ENCODE peak calls at places on chromosomes 16 and 17, in six cellular contexts. E is lung, C is HCT116, X is psoas muscle, V is OCI-LY7, N is gastrocnemius medialis. T is an unnamed sample.

GRCh38 chr16:28504707-28505404 is 1.8 kb downstream of the IL27 start:
- DNase-seq in C (no peak), X (no peak), N (no peak), V (no peak), E (no peak), T (no peak)

GRCh38 chr16:86956437-86956836 is 360.8 kb downstream of the C16orf95 start:
- DNase-seq in V (no peak), N (no peak), C (no peak), E (no peak), X (no peak), T (no peak)

GRCh38 chr17:79188679-79189078 is 114.1 kb downstream of the ENGASE start:
- DNase-seq in C (no peak), N (no peak), E (no peak), V (no peak), X (no peak), T (no peak)

GRCh38 chr17:75639327-75639726 is 6.1 kb downstream of the SMIM5 start:
- DNase-seq in E (no peak), X (peak), V (no peak), C (no peak), N (no peak), T (no peak)

GRCh38 chr17:64688481-64688880 is 26.4 kb upstream of the SMURF2 start:
- DNase-seq in V (no peak), C (no peak), X (no peak), E (no peak), N (no peak), T (no peak)

GRCh38 chr17:28255616-28256015 is 63.4 kb upstream of the TMEM97 start:
- DNase-seq in C (no peak), V (no peak), E (no peak), X (no peak), N (no peak), T (no peak)

GRCh38 chr17:9880582-9880999 is 24.5 kb downstream of the RCVRN start:
- DNase-seq in X (no peak), V (no peak), E (no peak), N (no peak), C (peak), T (no peak)

GRCh38 chr16:69187891-69188451 is 1.0 kb downstream of the SNTB2 start:
- DNase-seq in N (peak), V (peak), E (peak), C (no peak), X (peak), T (no peak)

GRCh38 chr16:21302898-21303528 is 24.9 kb upstream of the CRYM start:
- DNase-seq in E (no peak), X (no peak), C (peak), N (no peak), V (peak), T (peak)

DNA sequence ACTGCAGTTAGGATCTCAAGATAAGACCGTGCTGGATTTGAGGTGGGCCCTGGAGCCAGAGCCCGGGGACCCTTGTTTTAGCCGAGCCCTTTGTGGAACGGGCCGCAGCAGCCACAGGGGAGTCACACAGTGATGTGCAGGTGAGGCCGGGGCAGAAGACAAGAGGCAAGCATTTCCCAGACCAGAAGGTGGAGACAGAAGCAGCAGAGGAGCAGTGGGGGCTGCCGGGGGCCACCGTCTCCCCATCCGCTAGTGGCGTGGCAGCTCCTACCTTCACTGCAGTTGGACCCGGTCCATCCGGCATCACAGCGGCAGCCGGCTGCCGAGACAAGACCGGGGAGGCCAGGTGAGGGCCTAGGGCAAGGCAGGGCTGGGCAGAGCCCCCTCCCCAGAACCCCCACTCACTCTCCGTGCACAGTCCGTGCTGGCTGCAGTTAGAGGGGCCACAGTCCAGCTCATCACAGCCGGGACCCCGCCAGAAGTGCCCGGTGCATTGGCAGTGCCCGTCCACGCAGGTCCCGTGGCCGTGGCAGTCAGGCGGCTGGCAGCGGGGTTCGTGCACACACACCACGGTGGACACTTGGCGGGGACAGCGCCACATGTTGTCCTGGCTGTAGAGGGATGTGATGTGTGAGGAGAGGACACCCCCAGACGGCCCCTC is 6.0 kb downstream of the NAGPA start:
- DNase-seq in V (no peak), N (no peak), C (no peak), E (no peak), X (peak), T (no peak)
- H3K4me3 ChIP-seq in V (no peak), N (no peak), C (no peak), E (no peak), X (no peak), T (no peak)

DNA sequence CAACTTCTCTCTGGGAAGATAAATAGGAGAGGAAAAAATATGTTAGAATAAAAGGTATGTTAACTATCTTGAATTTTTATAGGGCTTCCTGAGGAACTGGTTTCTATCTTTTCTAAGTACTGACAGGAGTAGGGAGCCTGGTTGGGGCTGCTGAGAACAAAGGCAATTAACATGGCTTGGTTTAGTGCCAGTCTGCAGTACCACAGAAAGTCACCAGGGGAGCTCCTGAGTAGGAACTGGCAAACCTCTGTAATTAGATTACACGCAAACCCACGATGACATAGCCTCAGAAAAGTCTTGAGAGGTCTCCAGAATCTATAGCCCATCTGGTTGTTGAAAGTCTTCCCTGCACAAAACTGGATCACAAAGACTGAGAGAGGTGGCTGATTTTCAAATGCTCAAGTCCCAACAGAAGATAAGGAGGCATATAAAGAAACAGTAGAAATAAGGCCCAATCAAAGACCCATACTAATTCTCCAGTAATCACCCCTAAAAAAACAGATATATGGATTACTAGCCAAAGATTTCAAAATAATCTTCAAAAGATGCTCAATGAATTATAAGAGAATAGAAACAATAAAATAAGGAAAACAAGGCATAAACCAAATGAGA is 11.7 kb upstream of the CNTNAP4 start:
- DNase-seq in C (peak), V (peak), N (no peak), X (no peak), E (no peak), T (peak)
- TF ChIP-seq CTCF in C (peak), V (peak), N (no peak), X (peak), E (no peak), T (peak)

GRCh38 chr17:48997103-48997826 is at the start of gene IGF2BP1:
- DNase-seq in V (peak), X (no peak), N (no peak), E (no peak), C (no peak), T (no peak)
- H3K27ac ChIP-seq in V (peak), X (no peak), N (no peak), E (no peak), C (no peak), T (peak)

GRCh38 chr16:1096164-1097082 is at the start of gene C1QTNF8:
- DNase-seq in E (no peak), C (no peak), X (no peak), N (no peak), V (no peak), T (no peak)
- H3K4me3 ChIP-seq in E (no peak), C (no peak), X (no peak), N (no peak), V (no peak), T (no peak)

GRCh38 chr17:80825471-80826345 is 165.9 kb upstream of the CHMP6 start:
- DNase-seq in V (no peak), E (no peak), C (no peak), N (peak), X (peak), T (no peak)
- TF ChIP-seq CTCF in V (no peak), E (no peak), C (no peak), N (no peak), X (no peak), T (no peak)

T was measured in AG04450.